ENCODE peak calls at places on chromosomes 6 and 20, in nine cellular contexts. Y is PC-3, Z is OCI-LY7, I is fibroblast of mammary gland, J is HCT116, G is endodermal cell, O is H1, A is cardiac fibroblast, X is upper lobe of left lung. M is an unnamed sample.
A peak's percentile ranks its signal among the peaks of the same experiment; 100 is the strongest.

GRCh38 chr20:36431604-36432003 is 109.7 kb upstream of the MYL9 start:
- DNase-seq in Y (no peak), A (no peak), G (no peak), I (no peak), J (no peak), O (no peak), X (peak; percentile 74), Z (no peak), M (no peak)

GRCh38 chr20:51703446-51704287 is 64.5 kb downstream of the ATP9A start:
- DNase-seq in X (no peak), J (no peak), Y (no peak), Z (no peak), I (no peak), O (no peak), A (no peak), G (no peak), M (no peak)

GRCh38 chr6:35044771-35045275 is 96.3 kb downstream of the TCP11 start:
- DNase-seq in G (peak; percentile 45), Y (peak; percentile 33), O (no peak), J (no peak), Z (no peak), I (peak; percentile 38), X (no peak), A (peak; percentile 77), M (peak; percentile 79)

GRCh38 chr6:75205776-75206334 is at the start of gene COL12A1:
- DNase-seq in A (peak; percentile 99), O (no peak), X (peak; percentile 94), Z (no peak), G (peak; percentile 90), J (peak; percentile 80), I (peak; percentile 99), Y (peak; percentile 96), M (peak; percentile 99)

GRCh38 chr6:89597988-89598387 is 40.6 kb downstream of the LYRM2 start:
- DNase-seq in G (peak; percentile 60), Z (peak; percentile 48), J (no peak), X (no peak), Y (peak; percentile 75), O (no peak), I (peak; percentile 49), A (peak; percentile 49), M (peak; percentile 84)

GRCh38 chr6:105484238-105485161 is 81.6 kb upstream of the PREP start:
- DNase-seq in I (peak; percentile 58), Y (peak; percentile 79), J (peak; percentile 42), O (no peak), X (no peak), Z (peak; percentile 50), A (peak; percentile 58), G (no peak), M (peak; percentile 62)

GRCh38 chr20:44780226-44780625 is 30.1 kb downstream of the RIMS4 start:
- DNase-seq in A (peak; percentile 70), Y (peak; percentile 70), O (no peak), Z (peak; percentile 53), G (peak; percentile 89), I (peak; percentile 58), X (no peak), J (no peak), M (peak; percentile 73)

GRCh38 chr6:30672445-30673253 is at the start of gene DHX16:
- DNase-seq in O (peak; percentile 88), Z (peak; percentile 97), A (peak; percentile 99), G (peak; percentile 98), X (peak; percentile 92), J (peak; percentile 99), I (peak; percentile 99), Y (peak; percentile 99), M (peak; percentile 99)

GRCh38 chr6:87431263-87431662 is 23.5 kb downstream of the CFAP206 start:
- DNase-seq in X (no peak), A (no peak), Z (no peak), J (no peak), O (no peak), I (peak; percentile 9), Y (no peak), G (no peak), M (peak; percentile 41)

GRCh38 chr6:150865043-150865405 is 478 bp upstream of the MTHFD1L start:
- DNase-seq in A (no peak), Y (no peak), O (no peak), I (no peak), G (no peak), Z (no peak), X (no peak), J (no peak), M (no peak)

GRCh38 chr20:19583532-19584175 is 174.4 kb upstream of the RIN2 start:
- DNase-seq in X (no peak), G (peak; percentile 98), A (peak; percentile 44), I (peak; percentile 34), Y (peak; percentile 65), J (peak; percentile 13), O (peak; percentile 72), Z (peak; percentile 11), M (peak; percentile 44)
- TF ChIP-seq CTCF in X (peak; percentile 92), G (peak; percentile 98), A (peak; percentile 89), I (peak; percentile 70), Y (peak; percentile 81), J (peak; percentile 28), O (peak; percentile 99), Z (peak; percentile 76), M (peak; percentile 80)

GRCh38 chr20:9339708-9340107 is 174.7 kb upstream of the LAMP5 start:
- DNase-seq in Z (no peak), X (no peak), O (no peak), G (no peak), J (no peak), Y (peak; percentile 51), I (no peak), A (no peak), M (no peak)

GRCh38 chr20:9348316-9348715 is 166.1 kb upstream of the LAMP5 start:
- DNase-seq in Z (no peak), I (no peak), X (no peak), A (no peak), O (no peak), J (no peak), G (no peak), Y (no peak), M (no peak)

GRCh38 chr20:9342651-9343050 is 171.7 kb upstream of the LAMP5 start:
- DNase-seq in G (no peak), O (no peak), Z (no peak), J (no peak), X (no peak), Y (no peak), A (peak; percentile 40), I (no peak), M (no peak)

GRCh38 chr20:9348746-9349145 is 165.6 kb upstream of the LAMP5 start:
- DNase-seq in A (peak; percentile 26), G (no peak), Z (no peak), J (no peak), Y (no peak), O (no peak), I (no peak), X (no peak), M (no peak)

DNA sequence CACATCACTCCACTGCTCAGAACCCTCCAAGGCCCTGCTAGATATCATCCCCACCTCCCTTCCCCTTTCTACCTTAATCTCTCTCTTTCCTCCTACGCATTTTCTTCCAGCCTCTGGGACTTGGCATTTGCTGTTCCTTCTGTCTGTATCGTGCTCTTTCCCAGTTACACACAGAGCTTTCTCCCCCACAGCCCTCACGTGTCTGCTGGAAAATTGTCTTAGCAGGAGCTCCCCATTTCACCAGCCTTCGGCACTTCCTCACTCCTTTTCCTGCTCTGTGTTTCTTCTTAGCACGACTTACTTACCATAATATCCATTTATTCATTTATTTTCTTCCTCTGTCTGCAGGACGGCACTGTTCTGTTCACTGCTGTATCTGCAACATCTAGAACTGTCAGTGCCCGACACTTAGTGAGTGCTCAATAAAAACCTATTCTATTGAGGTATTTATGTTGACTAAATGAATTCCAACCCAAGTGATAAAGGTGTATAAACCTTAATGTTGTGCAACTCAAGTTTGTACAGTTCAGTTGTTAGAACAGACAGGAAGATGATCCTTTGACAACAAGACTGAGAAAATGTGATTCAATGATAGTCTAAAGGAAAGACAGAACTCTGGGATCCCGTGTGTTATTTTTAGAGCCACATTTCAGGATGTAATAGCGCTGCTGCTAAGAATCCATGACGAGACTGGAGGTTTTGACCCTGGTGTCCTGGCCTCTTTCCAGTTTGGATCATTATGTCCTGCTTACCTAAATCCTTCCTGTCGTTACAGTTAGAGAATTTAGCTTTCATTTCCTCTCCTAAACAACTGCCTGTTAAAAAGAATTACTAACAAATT is 170.1 kb upstream of the LAMP5 start:
- DNase-seq in O (no peak), Y (peak; percentile 47), G (no peak), J (no peak), A (peak; percentile 76), Z (no peak), X (no peak), I (peak; percentile 84), M (no peak)
- H3K4me3 ChIP-seq in O (no peak overlapping the region), Y (no peak overlapping the region), G (no peak overlapping the region), J (no peak overlapping the region), A (no peak overlapping the region), Z (no peak overlapping the region), X (no peak overlapping the region), I (no peak overlapping the region), M (no peak overlapping the region)

DNA sequence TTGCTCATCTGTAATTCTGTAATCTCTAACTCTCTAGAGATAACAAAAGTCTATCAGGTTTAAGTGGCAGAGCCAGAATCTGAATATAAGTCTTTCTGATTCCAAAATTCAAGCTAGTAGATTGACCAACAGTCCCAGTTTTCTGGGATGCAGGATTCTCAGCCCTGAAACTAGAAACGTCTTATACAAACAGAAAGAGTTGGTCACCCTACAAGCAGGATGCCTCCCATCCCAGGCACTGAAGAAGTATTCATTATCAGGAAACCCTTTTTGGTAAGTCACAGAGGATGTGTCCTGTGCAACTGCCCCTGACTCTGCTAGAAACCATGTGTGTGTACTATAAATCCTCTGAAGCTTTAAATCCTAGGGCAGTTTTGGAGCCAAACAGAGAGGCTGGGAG is 135.0 kb downstream of the CARMIL1 start:
- DNase-seq in X (no peak), Z (no peak), A (no peak), I (no peak), G (no peak), Y (peak; percentile 14), J (no peak), O (no peak), M (no peak)
- TF ChIP-seq CTCF in X (no peak), Z (no peak), A (no peak), I (no peak), G (no peak), Y (no peak), J (no peak), O (no peak), M (no peak)

GRCh38 chr6:147103007-147103406 is 101.2 kb upstream of the STXBP5 start:
- DNase-seq in G (no peak), Z (no peak), X (no peak), A (no peak), J (no peak), Y (no peak), O (no peak), I (no peak), M (no peak)
- H3K4me3 ChIP-seq in G (no peak overlapping the region), Z (no peak overlapping the region), X (no peak overlapping the region), A (no peak overlapping the region), J (no peak overlapping the region), Y (no peak overlapping the region), O (no peak overlapping the region), I (no peak overlapping the region), M (no peak overlapping the region)

M was measured in epithelial cell of esophagus.